ENCODE peak calls at places on chromosome 2, in four cellular contexts. R is A549, E is right cardiac atrium, L is tibial artery. C is an unnamed sample.

GRCh38 chr2:28276807-28277206 is 115.9 kb upstream of the FOSL2 start:
- DNase-seq in E (no peak), L (no peak), R (no peak), C (no peak)

GRCh38 chr2:235330775-235331438 is 162.9 kb upstream of the AGAP1 start:
- DNase-seq in E (no peak), L (no peak), R (peak; percentile 76), C (no peak)

GRCh38 chr2:99337931-99338580 is 867 bp downstream of the EIF5B start:
- DNase-seq in L (no peak), R (peak; percentile 8), E (no peak), C (no peak)

GRCh38 chr2:210544839-210545238 is 11.6 kb upstream of the CPS1 start:
- DNase-seq in R (no peak), E (no peak), L (no peak), C (no peak)

GRCh38 chr2:241855245-241855887 is 3.3 kb downstream of the PDCD1 start:
- DNase-seq in L (peak; percentile 51), R (no peak), E (peak; percentile 20), C (no peak)

GRCh38 chr2:196927318-196928225 is 1.1 kb upstream of the PGAP1 start:
- DNase-seq in L (no peak), R (no peak), E (no peak), C (no peak)

GRCh38 chr2:151150325-151150724 is 111.3 kb downstream of the RBM43 start:
- DNase-seq in R (no peak), E (no peak), L (no peak), C (no peak)

GRCh38 chr2:29074401-29074800 is at the start of gene PCARE:
- DNase-seq in R (no peak), L (no peak), E (no peak), C (no peak)

GRCh38 chr2:60759654-60760053 is 3.6 kb downstream of the PAPOLG start:
- DNase-seq in E (no peak), R (no peak), L (no peak), C (peak; percentile 78)

GRCh38 chr2:96097951-96098823 is 18.2 kb downstream of the ADRA2B start:
- DNase-seq in R (no peak), L (no peak), E (no peak), C (no peak)

GRCh38 chr2:89797320-89798038 is 1106.0 kb downstream of the RPIA start:
- DNase-seq in L (no peak), E (no peak), R (no peak), C (no peak)

GRCh38 chr2:225806105-225806504 is 406.6 kb downstream of the NYAP2 start:
- DNase-seq in R (no peak), L (no peak), E (no peak), C (no peak)

GRCh38 chr2:233091595-233092375 is 31.6 kb downstream of the INPP5D start:
- DNase-seq in E (no peak), R (no peak), L (peak; percentile 48), C (no peak)

DNA sequence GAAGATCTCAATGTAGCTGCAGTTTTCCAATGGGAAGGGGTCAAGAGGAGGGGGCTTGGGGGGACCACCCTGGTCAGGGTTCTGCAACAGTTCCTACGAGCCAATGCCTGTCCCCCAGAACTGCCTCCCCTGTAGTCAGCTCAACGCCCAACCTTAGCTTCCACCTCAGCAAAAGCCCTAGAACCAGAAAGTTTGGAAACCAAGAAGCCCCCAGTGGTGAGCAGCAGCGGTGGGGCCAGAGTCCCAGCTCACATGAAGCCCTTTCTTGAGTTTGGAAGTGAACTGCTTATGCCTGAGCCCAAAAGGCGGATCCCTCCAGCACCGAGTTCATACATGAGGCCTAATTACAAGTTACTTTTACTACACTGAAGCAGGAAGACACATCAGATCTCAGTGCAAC is 162.4 kb downstream of the HDAC4 start:
- DNase-seq in L (no peak), R (no peak), E (no peak), C (no peak)
- H3K4me1 ChIP-seq in L (no peaks in the 10 kb centered on the region), R (no peaks in the 10 kb centered on the region), E (peaks cover 15% of the 10 kb centered on the region), C (peaks cover 6% of the 10 kb centered on the region)

GRCh38 chr2:157418215-157418614 is 25.7 kb downstream of the CYTIP start:
- DNase-seq in R (no peak), E (no peak), L (no peak), C (no peak)
- H3K27ac ChIP-seq in R (no peak overlapping the region), E (no peak overlapping the region), L (no peak overlapping the region), C (peak overlapping the region; percentile 85)

GRCh38 chr2:45888167-45888566 is 236.7 kb downstream of the PRKCE start:
- DNase-seq in L (no peak), E (no peak), R (no peak), C (no peak)
- H3K4me1 ChIP-seq in L (peaks cover 33% of the 10 kb centered on the region), E (peaks cover 41% of the 10 kb centered on the region), R (no peaks in the 10 kb centered on the region), C (peaks cover 43% of the 10 kb centered on the region)

DNA sequence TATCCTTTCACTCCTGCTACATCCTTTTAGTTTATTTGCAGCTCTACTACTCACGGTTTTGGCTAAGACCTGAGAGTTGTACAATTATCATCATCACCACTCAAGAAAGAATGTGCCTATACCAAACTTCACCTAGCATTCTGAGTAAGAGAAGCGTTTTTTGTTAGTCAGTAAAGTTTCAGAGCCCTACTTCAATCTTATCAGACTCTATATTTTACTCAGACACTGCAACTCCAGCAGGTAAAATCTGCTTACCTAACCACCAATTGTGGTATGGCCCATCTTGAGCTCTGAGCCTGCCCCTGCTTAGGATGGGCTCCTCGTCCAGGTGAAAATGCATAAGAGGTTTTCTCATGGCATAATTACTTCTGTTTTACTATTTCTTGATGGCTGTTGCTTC is 37.1 kb downstream of the ICOS start:
- DNase-seq in L (no peak), E (no peak), R (no peak), C (no peak)
- H3K27ac ChIP-seq in L (no peak overlapping the region), E (no peak overlapping the region), R (no peak overlapping the region), C (no peak overlapping the region)

GRCh38 chr2:9640403-9641104 is 9.8 kb upstream of the YWHAQ start:
- DNase-seq in R (no peak), E (no peak), L (no peak), C (no peak)
- H3K4me1 ChIP-seq in R (peaks cover 45% of the 10 kb centered on the region), E (no peaks in the 10 kb centered on the region), L (peaks cover 3% of the 10 kb centered on the region), C (peaks cover 3% of the 10 kb centered on the region)

DNA sequence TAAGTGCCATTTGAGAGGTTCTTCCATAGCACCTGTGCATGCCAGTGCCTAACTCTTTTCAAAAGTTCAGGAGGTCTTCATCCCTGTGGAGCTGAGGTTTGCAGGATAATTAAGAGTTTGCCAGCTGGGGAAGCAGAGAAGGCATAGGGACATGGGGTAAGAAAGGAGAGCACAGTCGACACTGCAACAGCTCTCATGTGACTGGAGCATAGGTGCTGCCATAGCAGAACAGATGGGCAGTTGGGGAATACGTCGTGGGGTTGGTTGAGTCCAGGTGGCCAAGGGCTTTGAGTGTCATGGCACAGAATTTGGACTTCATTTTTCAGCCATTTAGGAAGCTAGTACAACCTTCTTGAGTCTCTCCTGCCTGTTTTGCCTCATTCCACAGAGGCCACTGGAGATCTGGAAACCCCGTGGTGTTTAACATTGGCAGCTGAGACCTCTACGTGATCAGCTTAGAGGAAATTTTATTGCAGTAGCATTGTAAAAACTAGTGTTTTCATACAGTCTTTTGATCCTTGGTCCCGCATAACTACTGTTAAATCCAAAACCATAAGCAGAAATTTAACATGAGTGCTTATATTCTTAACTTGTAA is 65.1 kb downstream of the CRIM1 start:
- DNase-seq in R (no peak), E (no peak), L (no peak), C (no peak)
- H3K27ac ChIP-seq in R (peak overlapping the region; percentile 64), E (no peak overlapping the region), L (peak overlapping the region; percentile 74), C (no peak overlapping the region)

DNA sequence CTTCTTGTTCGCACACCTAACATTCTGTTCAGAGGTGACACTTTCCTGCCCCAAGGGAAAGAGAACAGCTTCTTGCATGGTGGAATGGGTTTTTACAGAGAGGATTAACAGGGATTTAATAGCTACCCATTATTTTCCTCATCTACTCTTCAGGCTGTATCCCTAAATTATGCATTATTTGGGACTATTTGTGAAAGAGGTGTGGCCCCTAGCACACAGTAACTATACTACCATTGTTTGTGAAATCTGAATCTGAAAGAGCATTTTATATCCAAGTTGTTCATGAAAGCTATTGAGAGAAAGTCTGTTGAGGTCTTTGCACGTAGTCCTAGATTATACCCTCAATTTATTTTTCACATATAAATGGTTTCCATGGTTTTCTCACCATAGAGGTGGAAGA is 78.1 kb downstream of the SPTBN1 start:
- DNase-seq in R (no peak), E (no peak), L (no peak), C (no peak)
- H3K4me1 ChIP-seq in R (peaks cover 61% of the 10 kb centered on the region), E (peaks cover 11% of the 10 kb centered on the region), L (no peaks in the 10 kb centered on the region), C (peaks cover 9% of the 10 kb centered on the region)

GRCh38 chr2:47078541-47079482 is 76.3 kb downstream of the STPG4 start:
- DNase-seq in L (no peak), E (no peak), R (no peak), C (no peak)
- H3K27ac ChIP-seq in L (peak overlapping the region; percentile 95), E (no peak overlapping the region), R (peak overlapping the region; percentile 90), C (no peak overlapping the region)

GRCh38 chr2:20611844-20612356 is 39.0 kb downstream of the HS1BP3 start:
- DNase-seq in L (no peak), R (no peak), E (no peak), C (no peak)
- H3K4me1 ChIP-seq in L (peaks cover 48% of the 10 kb centered on the region), R (peaks cover 2% of the 10 kb centered on the region), E (peaks cover 60% of the 10 kb centered on the region), C (peaks cover 39% of the 10 kb centered on the region)

C was measured in lung.